ENCODE peak calls at places on chromosomes 1 and 21, in ten cellular contexts. J, Z, W, T, I, A, P, N, R and D are unnamed samples.

GRCh38 chr1:23108918-23109533 is 59.6 kb downstream of the LUZP1 start:
- DNase-seq in P (no peak), R (no peak), A (no peak), W (no peak), J (no peak), I (no peak), N (no peak), Z (no peak), T (no peak), D (no peak)

GRCh38 chr1:109500886-109501285 is 7.0 kb downstream of the CYB561D1 start:
- DNase-seq in R (no peak), N (no peak), A (no peak), J (no peak), T (no peak), W (no peak), I (no peak), Z (no peak), P (no peak), D (no peak)

GRCh38 chr21:33836408-33836807 is 79.2 kb downstream of the ATP5PO start:
- DNase-seq in W (no peak), I (no peak), Z (no peak), A (no peak), P (no peak), J (no peak), N (no peak), R (no peak), T (no peak), D (peak; percentile 51)

GRCh38 chr1:66761273-66761672 is 9.0 kb downstream of the DYNLT5 start:
- DNase-seq in A (no peak), Z (no peak), W (no peak), T (peak; percentile 57), N (no peak), I (no peak), P (no peak), J (no peak), R (no peak), D (no peak)

GRCh38 chr1:50427818-50428779 is 4.9 kb upstream of the DMRTA2 start:
- DNase-seq in T (no peak), N (no peak), I (no peak), Z (no peak), R (peak; percentile 75), P (no peak), W (no peak), J (no peak), A (no peak), D (no peak)

GRCh38 chr21:15638856-15639549 is 90.8 kb upstream of the USP25 start:
- DNase-seq in W (no peak), I (no peak), Z (no peak), A (no peak), T (peak; percentile 48), P (no peak), N (no peak), R (no peak), J (no peak), D (peak; percentile 70)

GRCh38 chr1:168386949-168387586 is 106.4 kb downstream of the TBX19 start:
- DNase-seq in I (peak; percentile 65), Z (no peak), N (no peak), W (peak; percentile 54), P (peak; percentile 65), R (peak; percentile 81), T (peak; percentile 32), A (no peak), J (peak; percentile 14), D (peak; percentile 48)

GRCh38 chr1:161324020-161324419 is 9.8 kb downstream of the SDHC start:
- DNase-seq in P (no peak), Z (no peak), A (no peak), R (no peak), I (no peak), N (no peak), W (no peak), T (no peak), J (no peak), D (no peak)

GRCh38 chr1:198788561-198789064 is 149.8 kb downstream of the PTPRC start:
- DNase-seq in P (no peak), J (peak; percentile 28), I (no peak), W (no peak), A (peak; percentile 84), N (no peak), R (peak; percentile 88), T (peak; percentile 49), Z (no peak), D (no peak)

GRCh38 chr1:44108241-44108640 is 10.4 kb upstream of the KLF17 start:
- DNase-seq in T (peak; percentile 57), J (no peak), I (no peak), W (no peak), A (no peak), R (no peak), P (no peak), Z (no peak), N (peak; percentile 8), D (no peak)

GRCh38 chr1:183023601-183024351 is 556 bp downstream of the LAMC1 start:
- DNase-seq in T (peak; percentile 49), Z (peak; percentile 69), W (peak; percentile 81), J (peak; percentile 75), P (peak; percentile 44), R (peak; percentile 92), N (no peak), I (peak; percentile 1), A (peak; percentile 94), D (peak; percentile 88)

GRCh38 chr1:56434659-56435202 is 144.6 kb downstream of the PLPP3 start:
- DNase-seq in N (no peak), I (no peak), W (no peak), R (peak; percentile 35), J (peak; percentile 40), Z (no peak), A (peak; percentile 5), T (no peak), P (no peak), D (no peak)

GRCh38 chr1:35925741-35926140 is 5.2 kb upstream of the AGO3 start:
- DNase-seq in Z (no peak), W (no peak), I (no peak), P (no peak), J (no peak), T (peak; percentile 88), A (no peak), R (no peak), N (peak; percentile 71), D (peak; percentile 76)

GRCh38 chr1:23101891-23102688 is 66.6 kb downstream of the LUZP1 start:
- DNase-seq in Z (no peak), I (no peak), W (peak; percentile 25), P (no peak), R (no peak), J (no peak), A (no peak), T (peak; percentile 22), N (peak; percentile 29), D (no peak)

GRCh38 chr1:8595919-8596318 is 221.5 kb downstream of the RERE start:
- DNase-seq in R (no peak), A (no peak), I (no peak), P (no peak), J (no peak), T (no peak), Z (no peak), N (peak; percentile 42), W (no peak), D (no peak)

GRCh38 chr1:88683516-88683847 is 591 bp upstream of the PKN2 start:
- DNase-seq in P (peak; percentile 69), N (no peak), T (no peak), J (peak; percentile 19), W (peak; percentile 65), A (peak; percentile 79), I (peak; percentile 26), Z (peak; percentile 68), R (peak; percentile 63), D (peak; percentile 58)

GRCh38 chr1:246213947-246214346 is 293.1 kb downstream of the SMYD3 start:
- DNase-seq in I (no peak), A (no peak), Z (no peak), P (no peak), T (no peak), R (no peak), J (no peak), W (no peak), N (no peak), D (no peak)

GRCh38 chr1:97500696-97501297 is 420.0 kb downstream of the DPYD start:
- DNase-seq in I (no peak), T (peak; percentile 19), P (no peak), W (no peak), N (no peak), A (no peak), R (no peak), J (no peak), Z (no peak), D (no peak)

GRCh38 chr1:237814319-237814924 is 76.3 kb downstream of the ZP4 start:
- DNase-seq in W (no peak), N (no peak), R (peak; percentile 81), J (no peak), I (no peak), Z (no peak), A (peak; percentile 37), T (peak; percentile 32), P (no peak), D (no peak)

GRCh38 chr1:9280015-9280860 is 12.5 kb upstream of the SPSB1 start:
- DNase-seq in W (peak; percentile 68), T (peak; percentile 83), N (no peak), A (no peak), I (no peak), P (no peak), Z (peak; percentile 57), R (peak; percentile 43), J (no peak), D (no peak)

GRCh38 chr1:78370779-78371482 is 119.8 kb upstream of the PTGFR start:
- DNase-seq in Z (no peak), I (no peak), N (no peak), P (no peak), J (no peak), W (no peak), T (peak; percentile 61), R (no peak), A (no peak), D (no peak)

GRCh38 chr1:1916882-1917281 is 1.8 kb downstream of the CALML6 start:
- DNase-seq in R (no peak), Z (no peak), N (no peak), T (no peak), P (no peak), J (no peak), W (no peak), I (no peak), A (no peak), D (no peak)

GRCh38 chr1:165843304-165843703 is 15.9 kb downstream of the UCK2 start:
- DNase-seq in T (no peak), P (no peak), W (no peak), A (no peak), I (no peak), N (no peak), R (no peak), J (no peak), Z (no peak), D (no peak)

GRCh38 chr1:183198463-183198862 is 12.4 kb downstream of the LAMC2 start:
- DNase-seq in T (peak; percentile 80), A (no peak), P (no peak), R (no peak), W (no peak), J (no peak), I (no peak), N (peak; percentile 78), Z (no peak), D (no peak)